ENCODE peak calls at places on chromosomes 1 and 21, in five cellular contexts. I is ovary, K is transverse colon, V is body of pancreas, P is uterus. F is an unnamed sample.

GRCh38 chr1:25971044-25971881 is 26.6 kb downstream of the PAFAH2 start:
- DNase-seq in I (no peak), K (no peak), V (no peak), P (no peak), F (no peak)

GRCh38 chr1:18373882-18374493 is 106.7 kb upstream of the KLHDC7A start:
- DNase-seq in I (no peak), K (peak; percentile 23), V (no peak), P (no peak), F (no peak)

GRCh38 chr1:112772781-112773180 is 57.6 kb upstream of the PPM1J start:
- DNase-seq in I (no peak), K (no peak), V (no peak), P (no peak), F (no peak)

GRCh38 chr1:115837762-115838421 is 3.0 kb downstream of the NHLH2 start:
- DNase-seq in I (no peak), K (no peak), V (no peak), P (no peak), F (no peak)

GRCh38 chr1:36953061-36953460 is 81.3 kb downstream of the GRIK3 start:
- DNase-seq in I (no peak), K (no peak), V (no peak), P (no peak), F (no peak)

GRCh38 chr1:156676820-156677615 is at the start of gene NES:
- DNase-seq in I (no peak), K (peak; percentile 50), V (no peak), P (peak; percentile 86), F (peak; percentile 91)

GRCh38 chr1:177228721-177229088 is 57.9 kb downstream of the BRINP2 start:
- DNase-seq in I (no peak), K (no peak), V (no peak), P (no peak), F (no peak)

GRCh38 chr1:51963592-51964308 is 26.8 kb downstream of the RAB3B start:
- DNase-seq in I (no peak), K (no peak), V (no peak), P (no peak), F (no peak)

GRCh38 chr1:17674707-17675505 is 80.2 kb upstream of the ACTL8 start:
- DNase-seq in I (no peak), K (no peak), V (no peak), P (no peak), F (no peak)

GRCh38 chr1:162276493-162276892 is 100.2 kb downstream of the SPATA46 start:
- DNase-seq in I (no peak), K (no peak), V (no peak), P (no peak), F (no peak)

GRCh38 chr1:23779826-23780371 is 1.7 kb downstream of the PITHD1 start:
- DNase-seq in I (no peak), K (no peak), V (no peak), P (no peak), F (no peak)

GRCh38 chr1:156592158-156592909 is 758 bp downstream of the NAXE start:
- DNase-seq in I (no peak), K (no peak), V (no peak), P (no peak), F (no peak)

GRCh38 chr1:93635614-93636543 is 45.8 kb downstream of the BCAR3 start:
- DNase-seq in I (no peak), K (no peak), V (no peak), P (no peak), F (no peak)

GRCh38 chr1:39561321-39561720 is 15.3 kb downstream of the PABPC4 start:
- DNase-seq in I (no peak), K (no peak), V (no peak), P (no peak), F (no peak)

GRCh38 chr21:44880762-44881585 is 7.5 kb upstream of the PTTG1IP start:
- DNase-seq in I (no peak), K (no peak), V (no peak), P (no peak), F (no peak)

GRCh38 chr1:182600745-182601415 is 3.3 kb downstream of the RGS16 start:
- DNase-seq in I (no peak), K (no peak), V (no peak), P (no peak), F (no peak)

GRCh38 chr1:48254254-48254653 is 31.7 kb downstream of the SLC5A9 start:
- DNase-seq in I (no peak), K (no peak), V (no peak), P (no peak), F (no peak)

GRCh38 chr1:213166868-213167267 is 115.8 kb downstream of the RPS6KC1 start:
- DNase-seq in I (no peak), K (no peak), V (no peak), P (no peak), F (no peak)

GRCh38 chr21:36791695-36792451 is 93.0 kb downstream of the SIM2 start:
- DNase-seq in I (no peak), K (no peak), V (no peak), P (no peak), F (peak; percentile 48)

GRCh38 chr1:164660415-164661174 is 101.6 kb downstream of the PBX1 start:
- DNase-seq in I (no peak), K (no peak), V (no peak), P (no peak), F (no peak)

GRCh38 chr21:45010860-45011259 is 63.5 kb upstream of the ADARB1 start:
- DNase-seq in I (no peak), K (no peak), V (no peak), P (no peak), F (no peak)

GRCh38 chr1:166905136-166905535 is 29.1 kb upstream of the TADA1 start:
- DNase-seq in I (no peak), K (no peak), V (no peak), P (no peak), F (no peak)

GRCh38 chr1:205382561-205382960 is 25.8 kb upstream of the KLHDC8A start:
- DNase-seq in I (no peak), K (no peak), V (no peak), P (no peak), F (no peak)

GRCh38 chr1:243734311-243734700 is 115.7 kb downstream of the AKT3 start:
- DNase-seq in I (no peak), K (no peak), V (no peak), P (no peak), F (no peak)

GRCh38 chr21:28113718-28114117 is 879.0 kb downstream of the LTN1 start:
- DNase-seq in I (no peak), K (no peak), V (no peak), P (no peak), F (no peak)

GRCh38 chr1:42482635-42483153 is 19.6 kb downstream of the CCDC30 start:
- DNase-seq in I (no peak), K (no peak), V (no peak), P (no peak), F (no peak)

DNA sequence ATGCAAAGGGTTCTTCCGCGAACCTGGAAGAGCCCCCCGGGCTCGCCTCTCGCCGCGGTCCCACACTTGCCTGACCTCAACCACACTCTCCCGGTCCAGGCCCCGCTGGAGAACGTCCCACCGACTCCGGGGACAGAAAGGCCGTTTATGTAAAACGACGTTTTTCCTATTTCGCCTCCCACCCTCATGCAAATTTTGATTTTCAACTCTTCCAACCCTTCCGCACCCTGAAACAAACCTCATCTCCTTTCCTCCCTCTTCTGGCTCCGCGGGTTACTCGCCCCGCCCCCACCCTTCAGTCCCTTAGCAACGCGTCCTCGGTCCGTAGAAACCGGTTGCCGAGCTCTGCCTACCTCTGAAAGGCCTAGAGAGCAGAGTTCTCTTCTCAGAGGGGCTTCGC is at the start of gene C1orf141:
- DNase-seq in I (no peak), K (no peak), V (no peak), P (no peak), F (peak; percentile 26)
- H3K4me3 ChIP-seq in I (peak within 1 kb of the TSS; percentile 5), K (peak within 1 kb of the TSS; percentile 6), V (no peak within 1 kb of the TSS), P (no peak within 1 kb of the TSS), F (peak within 1 kb of the TSS; percentile 52)

DNA sequence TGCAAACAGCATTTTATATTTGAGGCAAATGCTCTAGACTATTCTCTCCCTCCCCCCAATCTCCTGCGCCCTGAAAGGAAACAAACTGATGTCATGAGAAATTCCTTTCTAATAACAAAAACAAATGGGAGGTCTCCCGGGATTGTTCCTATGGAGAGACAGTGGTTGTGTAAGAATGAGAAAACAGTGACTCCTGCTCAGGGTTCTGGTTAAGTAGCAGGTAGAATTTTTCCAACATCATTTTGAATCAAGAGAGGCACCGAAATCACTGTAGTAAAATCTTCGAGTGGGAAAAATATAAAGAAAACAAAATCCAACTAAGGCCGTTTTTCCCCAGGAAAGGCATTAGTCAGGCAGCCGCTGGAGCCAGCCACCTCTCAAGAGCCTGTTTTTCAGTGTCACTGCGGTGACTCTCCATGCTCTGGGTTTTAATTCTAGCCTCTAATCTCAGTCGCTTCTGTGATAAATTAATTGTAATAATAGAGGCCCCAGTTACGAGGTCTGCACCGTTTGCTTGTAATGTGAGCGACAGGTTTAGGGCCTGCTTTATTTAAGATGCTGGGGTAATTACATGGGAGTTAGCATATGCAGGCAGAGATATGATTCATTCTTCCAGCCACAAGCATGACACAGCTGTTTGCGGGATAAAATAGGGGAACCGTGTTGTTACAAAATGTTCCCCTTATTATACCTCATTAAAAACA is 80.3 kb downstream of the RNF220 start:
- DNase-seq in I (no peak), K (no peak), V (no peak), P (peak; percentile 74), F (no peak)
- TF ChIP-seq POLR2A in I (no peak), K (no peak), V (no peak), P (no peak), F (no peak)

DNA sequence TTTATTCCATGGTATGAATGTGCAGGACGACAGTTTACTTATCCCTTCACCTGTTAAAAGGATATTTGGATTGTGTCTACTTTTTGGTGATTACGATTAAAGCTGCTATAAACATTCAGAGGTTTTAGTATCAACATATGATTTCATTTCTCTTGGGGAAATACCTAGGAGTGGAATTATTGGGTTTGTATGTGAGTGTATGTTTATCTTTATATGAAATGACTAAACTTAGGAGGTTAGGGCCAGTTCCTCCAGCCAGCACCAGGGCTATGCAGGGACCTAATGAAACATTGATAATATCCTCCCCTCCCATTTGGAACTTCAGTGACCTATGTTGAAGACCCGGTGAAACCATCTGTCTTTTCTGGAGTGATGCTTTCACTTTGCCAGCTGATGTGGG is 13.8 kb downstream of the TMEM51 start:
- DNase-seq in I (no peak), K (no peak), V (no peak), P (no peak), F (no peak)
- H3K4me1 ChIP-seq in I (no peaks in the 10 kb centered on the region), K (peaks cover 12% of the 10 kb centered on the region), V (peaks cover 81% of the 10 kb centered on the region), P (no peaks in the 10 kb centered on the region), F (no peaks in the 10 kb centered on the region)

GRCh38 chr1:98661544-98662353 is at the start of gene SNX7:
- DNase-seq in I (peak; percentile 78), K (peak; percentile 89), V (peak; percentile 86), P (peak; percentile 76), F (peak; percentile 90)
- H3K4me3 ChIP-seq in I (peak within 1 kb of the TSS; percentile 92), K (peak within 1 kb of the TSS; percentile 73), V (peak within 1 kb of the TSS; percentile 69), P (peak within 1 kb of the TSS; percentile 79), F (peak within 1 kb of the TSS; percentile 86)

GRCh38 chr1:12619396-12620141 is 1.6 kb upstream of the DHRS3 start:
- DNase-seq in I (peak; percentile 87), K (peak; percentile 91), V (peak; percentile 89), P (peak; percentile 90), F (peak; percentile 89)
- TF ChIP-seq POLR2A in I (no peak), K (no peak), V (no peak), P (no peak), F (no peak)

F was measured in heart left ventricle.